ENCODE peak calls at places on chromosomes 6 and 20, in nine cellular contexts. One of them, this sample, is unnamed.

GRCh38 chr6:2576499-2576898 is 174.2 kb downstream of the MYLK4 start:
- DNase-seq in heart right ventricle: no peak
- DNase-seq in left lung: no peak
- DNase-seq in spleen: no peak
- DNase-seq in natural killer cell: no peak
- DNase-seq in RWPE1: no peak
- DNase-seq in HFF-Myc: no peak
- DNase-seq in foreskin keratinocyte: no peak
- DNase-seq in ovary: no peak
- DNase-seq in this sample: no peak

GRCh38 chr6:166588691-166589333 is 2.3 kb upstream of the RAMACL start:
- DNase-seq in spleen: peak
- DNase-seq in heart right ventricle: no peak
- DNase-seq in RWPE1: no peak
- DNase-seq in left lung: no peak
- DNase-seq in HFF-Myc: peak
- DNase-seq in foreskin keratinocyte: no peak
- DNase-seq in ovary: no peak
- DNase-seq in natural killer cell: no peak
- DNase-seq in this sample: no peak

GRCh38 chr6:885051-885590 is 192.2 kb upstream of the EXOC2 start:
- DNase-seq in left lung: no peak
- DNase-seq in spleen: no peak
- DNase-seq in foreskin keratinocyte: no peak
- DNase-seq in RWPE1: no peak
- DNase-seq in heart right ventricle: no peak
- DNase-seq in ovary: no peak
- DNase-seq in natural killer cell: no peak
- DNase-seq in HFF-Myc: no peak
- DNase-seq in this sample: no peak

GRCh38 chr6:22716721-22717120 is 147.4 kb downstream of the HDGFL1 start:
- DNase-seq in RWPE1: no peak
- DNase-seq in left lung: no peak
- DNase-seq in ovary: no peak
- DNase-seq in natural killer cell: no peak
- DNase-seq in spleen: no peak
- DNase-seq in heart right ventricle: no peak
- DNase-seq in foreskin keratinocyte: no peak
- DNase-seq in HFF-Myc: no peak
- DNase-seq in this sample: no peak

GRCh38 chr6:48560408-48560807 is 449.4 kb upstream of the PTCHD4 start:
- DNase-seq in left lung: no peak
- DNase-seq in heart right ventricle: no peak
- DNase-seq in HFF-Myc: no peak
- DNase-seq in RWPE1: peak
- DNase-seq in spleen: no peak
- DNase-seq in ovary: no peak
- DNase-seq in natural killer cell: no peak
- DNase-seq in foreskin keratinocyte: peak
- DNase-seq in this sample: no peak

GRCh38 chr6:150641398-150642139 is 41.9 kb downstream of the PLEKHG1 start:
- DNase-seq in left lung: no peak
- DNase-seq in foreskin keratinocyte: no peak
- DNase-seq in HFF-Myc: no peak
- DNase-seq in natural killer cell: no peak
- DNase-seq in RWPE1: no peak
- DNase-seq in spleen: no peak
- DNase-seq in heart right ventricle: no peak
- DNase-seq in ovary: no peak
- DNase-seq in this sample: no peak

GRCh38 chr6:3899970-3900439 is 50.8 kb downstream of the FAM50B start:
- DNase-seq in ovary: no peak
- DNase-seq in spleen: no peak
- DNase-seq in foreskin keratinocyte: peak
- DNase-seq in left lung: peak
- DNase-seq in RWPE1: no peak
- DNase-seq in natural killer cell: no peak
- DNase-seq in heart right ventricle: no peak
- DNase-seq in HFF-Myc: no peak
- DNase-seq in this sample: no peak

GRCh38 chr6:43924222-43924702 is 154.3 kb downstream of the VEGFA start:
- DNase-seq in left lung: no peak
- DNase-seq in heart right ventricle: no peak
- DNase-seq in RWPE1: no peak
- DNase-seq in foreskin keratinocyte: no peak
- DNase-seq in HFF-Myc: no peak
- DNase-seq in natural killer cell: peak
- DNase-seq in spleen: peak
- DNase-seq in ovary: peak
- DNase-seq in this sample: no peak

GRCh38 chr6:30885481-30885998 is 1.2 kb downstream of the DDR1 start:
- DNase-seq in RWPE1: peak
- DNase-seq in ovary: no peak
- DNase-seq in natural killer cell: no peak
- DNase-seq in spleen: peak
- DNase-seq in foreskin keratinocyte: peak
- DNase-seq in HFF-Myc: no peak
- DNase-seq in heart right ventricle: no peak
- DNase-seq in left lung: no peak
- DNase-seq in this sample: no peak

GRCh38 chr6:165636415-165637048 is 26.5 kb downstream of the PDE10A start:
- DNase-seq in spleen: no peak
- DNase-seq in RWPE1: no peak
- DNase-seq in foreskin keratinocyte: no peak
- DNase-seq in left lung: no peak
- DNase-seq in natural killer cell: no peak
- DNase-seq in ovary: no peak
- DNase-seq in HFF-Myc: no peak
- DNase-seq in heart right ventricle: no peak
- DNase-seq in this sample: no peak

GRCh38 chr20:55142932-55143331 is 667.5 kb downstream of the DOK5 start:
- DNase-seq in spleen: no peak
- DNase-seq in ovary: no peak
- DNase-seq in RWPE1: no peak
- DNase-seq in foreskin keratinocyte: no peak
- DNase-seq in HFF-Myc: no peak
- DNase-seq in left lung: no peak
- DNase-seq in heart right ventricle: no peak
- DNase-seq in natural killer cell: no peak
- DNase-seq in this sample: no peak

GRCh38 chr6:139371421-139372253 is 2.8 kb downstream of the CITED2 start:
- DNase-seq in natural killer cell: no peak
- DNase-seq in foreskin keratinocyte: no peak
- DNase-seq in spleen: no peak
- DNase-seq in RWPE1: no peak
- DNase-seq in ovary: no peak
- DNase-seq in heart right ventricle: no peak
- DNase-seq in HFF-Myc: no peak
- DNase-seq in left lung: no peak
- DNase-seq in this sample: no peak

GRCh38 chr6:146791930-146792329 is 193.2 kb downstream of the ADGB start:
- DNase-seq in RWPE1: no peak
- DNase-seq in heart right ventricle: no peak
- DNase-seq in left lung: no peak
- DNase-seq in HFF-Myc: no peak
- DNase-seq in natural killer cell: no peak
- DNase-seq in ovary: no peak
- DNase-seq in foreskin keratinocyte: no peak
- DNase-seq in spleen: no peak
- DNase-seq in this sample: no peak

GRCh38 chr20:9503530-9504251 is 10.7 kb upstream of the LAMP5 start:
- DNase-seq in RWPE1: no peak
- DNase-seq in natural killer cell: no peak
- DNase-seq in heart right ventricle: no peak
- DNase-seq in foreskin keratinocyte: no peak
- DNase-seq in ovary: no peak
- DNase-seq in HFF-Myc: peak
- DNase-seq in left lung: no peak
- DNase-seq in spleen: no peak
- DNase-seq in this sample: no peak
- TF ChIP-seq CTCF in RWPE1: no peak
- TF ChIP-seq CTCF in natural killer cell: no peak
- TF ChIP-seq CTCF in heart right ventricle: no peak
- TF ChIP-seq CTCF in foreskin keratinocyte: no peak
- TF ChIP-seq CTCF in ovary: no peak
- TF ChIP-seq CTCF in HFF-Myc: peak
- TF ChIP-seq CTCF in left lung: no peak
- TF ChIP-seq CTCF in spleen: no peak
- TF ChIP-seq CTCF in this sample: peak

DNA sequence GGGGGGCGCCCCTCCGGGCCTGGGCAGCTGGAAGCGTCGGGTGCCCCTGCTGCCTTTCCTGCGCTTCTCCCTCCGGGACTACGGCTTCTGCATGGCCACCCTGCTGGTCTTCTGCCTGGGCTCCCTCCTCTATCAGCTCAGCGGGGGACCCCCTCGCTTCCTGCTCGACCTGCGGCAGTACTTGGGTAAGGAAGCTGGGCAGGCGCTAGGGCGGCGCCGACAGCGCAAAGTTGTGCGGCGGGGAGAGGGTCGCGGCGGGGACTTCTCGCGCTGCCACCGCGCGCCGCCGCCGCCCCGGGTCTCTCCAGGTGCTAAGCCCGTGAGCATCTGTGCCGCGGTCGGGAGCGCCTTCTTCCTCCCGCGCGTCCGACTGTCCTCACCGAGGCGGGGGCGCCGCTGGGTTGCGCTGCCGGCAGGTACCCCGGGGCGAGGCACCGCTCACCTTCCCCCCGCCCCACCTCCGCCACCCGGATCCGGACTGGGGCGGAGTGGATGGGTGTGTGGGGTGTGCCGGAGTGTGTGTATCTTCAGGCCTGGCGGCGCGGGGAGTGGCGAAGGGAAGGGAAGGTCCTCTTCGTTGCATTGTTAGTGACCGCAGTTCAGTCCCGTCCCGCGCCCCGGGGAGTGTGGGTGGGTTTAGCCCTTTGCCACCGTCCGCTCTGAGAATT is 797 bp downstream of the UST start:
- DNase-seq in HFF-Myc: no peak
- DNase-seq in left lung: peak
- DNase-seq in spleen: peak
- DNase-seq in heart right ventricle: peak
- DNase-seq in RWPE1: peak
- DNase-seq in ovary: peak
- DNase-seq in foreskin keratinocyte: peak
- DNase-seq in natural killer cell: peak
- DNase-seq in this sample: peak
- TF ChIP-seq CTCF in HFF-Myc: no peak
- TF ChIP-seq CTCF in left lung: no peak
- TF ChIP-seq CTCF in spleen: peak
- TF ChIP-seq CTCF in heart right ventricle: peak
- TF ChIP-seq CTCF in RWPE1: no peak
- TF ChIP-seq CTCF in ovary: no peak
- TF ChIP-seq CTCF in foreskin keratinocyte: peak
- TF ChIP-seq CTCF in natural killer cell: no peak
- TF ChIP-seq CTCF in this sample: peak

GRCh38 chr6:55621244-55621643 is 42.3 kb upstream of the HMGCLL1 start:
- DNase-seq in heart right ventricle: no peak
- DNase-seq in natural killer cell: no peak
- DNase-seq in RWPE1: no peak
- DNase-seq in spleen: no peak
- DNase-seq in left lung: no peak
- DNase-seq in HFF-Myc: no peak
- DNase-seq in ovary: no peak
- DNase-seq in foreskin keratinocyte: no peak
- DNase-seq in this sample: no peak

GRCh38 chr6:55621993-55622392 is 43.0 kb upstream of the HMGCLL1 start:
- DNase-seq in heart right ventricle: no peak
- DNase-seq in left lung: no peak
- DNase-seq in RWPE1: no peak
- DNase-seq in HFF-Myc: no peak
- DNase-seq in natural killer cell: no peak
- DNase-seq in ovary: no peak
- DNase-seq in foreskin keratinocyte: no peak
- DNase-seq in spleen: no peak
- DNase-seq in this sample: no peak

DNA sequence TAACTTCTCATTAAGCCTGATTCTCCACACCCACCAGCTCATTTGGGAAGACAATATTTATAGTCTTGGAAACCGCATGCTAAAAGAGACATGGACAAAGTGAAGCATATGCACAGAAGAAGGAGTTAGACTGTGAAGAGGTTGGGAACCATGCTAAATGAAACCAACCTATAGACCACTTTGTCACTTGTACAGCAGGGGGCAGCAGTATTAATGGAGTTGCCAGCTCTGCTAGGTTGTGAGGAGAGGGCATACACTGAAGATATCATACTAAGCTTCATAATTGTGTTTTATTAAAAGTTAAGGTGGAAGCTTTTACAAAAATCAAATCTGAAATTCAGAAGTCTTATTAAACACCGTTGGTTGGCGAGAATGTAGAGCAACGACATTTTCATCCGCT is 38.3 kb upstream of the HMGCLL1 start:
- DNase-seq in RWPE1: peak
- DNase-seq in spleen: no peak
- DNase-seq in ovary: no peak
- DNase-seq in foreskin keratinocyte: peak
- DNase-seq in HFF-Myc: peak
- DNase-seq in heart right ventricle: no peak
- DNase-seq in left lung: no peak
- DNase-seq in natural killer cell: no peak
- DNase-seq in this sample: no peak
- TF ChIP-seq CTCF in RWPE1: peak
- TF ChIP-seq CTCF in spleen: no peak
- TF ChIP-seq CTCF in ovary: no peak
- TF ChIP-seq CTCF in foreskin keratinocyte: peak
- TF ChIP-seq CTCF in HFF-Myc: peak
- TF ChIP-seq CTCF in heart right ventricle: peak
- TF ChIP-seq CTCF in left lung: peak
- TF ChIP-seq CTCF in natural killer cell: no peak
- TF ChIP-seq CTCF in this sample: peak

GRCh38 chr6:36657265-36657664 is 21.2 kb upstream of the CDKN1A start:
- DNase-seq in left lung: no peak
- DNase-seq in natural killer cell: no peak
- DNase-seq in RWPE1: no peak
- DNase-seq in spleen: no peak
- DNase-seq in heart right ventricle: no peak
- DNase-seq in ovary: no peak
- DNase-seq in HFF-Myc: no peak
- DNase-seq in foreskin keratinocyte: no peak
- DNase-seq in this sample: no peak
- TF ChIP-seq CTCF in left lung: no peak
- TF ChIP-seq CTCF in natural killer cell: no peak
- TF ChIP-seq CTCF in RWPE1: no peak
- TF ChIP-seq CTCF in spleen: no peak
- TF ChIP-seq CTCF in heart right ventricle: no peak
- TF ChIP-seq CTCF in ovary: no peak
- TF ChIP-seq CTCF in HFF-Myc: no peak
- TF ChIP-seq CTCF in foreskin keratinocyte: no peak
- TF ChIP-seq CTCF in this sample: no peak

DNA sequence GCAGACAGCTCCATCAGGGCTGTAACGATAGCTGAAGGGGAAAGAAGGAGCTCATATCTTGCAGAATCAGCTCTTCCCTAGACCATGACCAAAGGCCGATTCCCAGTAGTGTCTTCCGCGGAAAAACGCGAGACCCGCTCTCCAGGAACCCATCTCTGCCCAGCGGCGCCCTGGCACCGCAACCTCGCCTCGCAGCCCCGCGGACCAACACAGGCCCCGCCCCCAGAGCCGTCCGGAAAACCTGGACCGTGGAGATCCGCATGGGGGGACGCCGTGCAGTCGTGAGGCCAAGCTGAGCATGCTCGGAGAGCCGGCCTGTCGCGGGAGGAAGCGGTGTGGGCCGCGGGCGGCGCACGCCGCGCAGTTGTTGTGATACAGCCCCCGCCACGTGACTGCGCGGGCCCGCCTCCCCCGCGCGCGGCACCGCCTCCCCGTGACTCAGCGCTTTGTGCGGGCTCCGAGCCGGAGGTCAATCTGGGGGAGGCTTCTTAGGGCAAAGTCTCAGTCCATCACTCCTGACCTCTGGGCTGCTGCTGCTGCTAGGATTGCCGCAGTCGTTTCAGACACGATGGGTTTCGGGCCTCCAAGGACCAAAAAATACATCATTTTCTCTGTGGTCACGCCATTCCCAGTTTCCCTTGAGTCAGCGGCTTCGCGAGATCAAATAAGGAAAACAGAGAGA is 3.1 kb upstream of the GCLC start:
- DNase-seq in heart right ventricle: peak
- DNase-seq in natural killer cell: peak
- DNase-seq in RWPE1: peak
- DNase-seq in HFF-Myc: peak
- DNase-seq in spleen: peak
- DNase-seq in foreskin keratinocyte: peak
- DNase-seq in ovary: peak
- DNase-seq in left lung: peak
- DNase-seq in this sample: peak
- TF ChIP-seq CTCF in heart right ventricle: peak
- TF ChIP-seq CTCF in natural killer cell: no peak
- TF ChIP-seq CTCF in RWPE1: no peak
- TF ChIP-seq CTCF in HFF-Myc: peak
- TF ChIP-seq CTCF in spleen: no peak
- TF ChIP-seq CTCF in foreskin keratinocyte: peak
- TF ChIP-seq CTCF in ovary: no peak
- TF ChIP-seq CTCF in left lung: no peak
- TF ChIP-seq CTCF in this sample: peak